ENCODE peak calls at places on chromosomes 13 and 19, in six cellular contexts. U is naive thymus-derived CD4-positive, alpha-beta T cell; I is uterus; V is ovary; H is heart right ventricle; P is SK-N-SH. Q is an unnamed sample. For H3K9me3, the result is how much of the 10 kb centered on the place peaks cover.

GRCh38 chr13:27851481-27851880 is 59.2 kb downstream of the GSX1 start:
- DNase-seq in U (no peak), I (no peak), V (no peak), H (no peak), P (no peak), Q (no peak)

GRCh38 chr13:102846261-102847015 is 606 bp downstream of the ERCC5 start:
- DNase-seq in U (no peak), I (peak), V (peak), H (peak), P (peak), Q (no peak)

GRCh38 chr13:63948045-63948444 is 2532.4 kb upstream of the PCDH20 start:
- DNase-seq in U (no peak), I (no peak), V (no peak), H (no peak), P (no peak), Q (no peak)

GRCh38 chr13:23655321-23655720 is 85.1 kb downstream of the TNFRSF19 start:
- DNase-seq in U (no peak), I (no peak), V (no peak), H (no peak), P (no peak), Q (no peak)

GRCh38 chr13:114339779-114340534 is 25.7 kb downstream of the CHAMP1 start:
- DNase-seq in U (no peak), I (no peak), V (no peak), H (no peak), P (peak), Q (no peak)

GRCh38 chr19:17847538-17848366 is at the start of gene JAK3:
- DNase-seq in U (peak), I (no peak), V (peak), H (peak), P (peak), Q (no peak)

GRCh38 chr13:98349731-98350305 is 172.7 kb upstream of the RNF113B start:
- DNase-seq in U (no peak), I (no peak), V (no peak), H (peak), P (peak), Q (peak)

GRCh38 chr19:1169921-1170885 is 3.9 kb downstream of the SBNO2 start:
- DNase-seq in U (no peak), I (peak), V (peak), H (no peak), P (peak), Q (no peak)

GRCh38 chr13:69619651-69620050 is 488.0 kb upstream of the ATXN8OS start:
- DNase-seq in U (no peak), I (no peak), V (no peak), H (no peak), P (no peak), Q (no peak)

GRCh38 chr19:16470541-16470910 is 1.2 kb downstream of the EPS15L1 start:
- DNase-seq in U (no peak), I (no peak), V (no peak), H (no peak), P (no peak), Q (no peak)

GRCh38 chr13:73877399-73877798 is 256.8 kb downstream of the KLF12 start:
- DNase-seq in U (no peak), I (no peak), V (no peak), H (no peak), P (no peak), Q (no peak)

GRCh38 chr19:1189419-1189818 is 15.4 kb upstream of the SBNO2 start:
- DNase-seq in U (no peak), I (no peak), V (no peak), H (no peak), P (no peak), Q (no peak)

GRCh38 chr19:56595548-56595899 is 422 bp downstream of the ZNF71 start:
- DNase-seq in U (no peak), I (no peak), V (no peak), H (no peak), P (no peak), Q (no peak)

GRCh38 chr19:18023596-18024212 is 15.7 kb downstream of the ARRDC2 start:
- DNase-seq in U (peak), I (peak), V (no peak), H (peak), P (no peak), Q (no peak)

GRCh38 chr13:101746513-101746912 is 294.0 kb downstream of the ITGBL1 start:
- DNase-seq in U (no peak), I (no peak), V (no peak), H (no peak), P (no peak), Q (no peak)

GRCh38 chr13:90455861-90456260 is 891.6 kb upstream of the MIR17HG start:
- DNase-seq in U (no peak), I (no peak), V (no peak), H (no peak), P (no peak), Q (peak)

GRCh38 chr13:44237276-44237767 is 136.3 kb upstream of the SERP2 start:
- DNase-seq in U (no peak), I (peak), V (peak), H (peak), P (peak), Q (no peak)

GRCh38 chr19:8573316-8573715 is 3.9 kb downstream of the MYO1F start:
- DNase-seq in U (no peak), I (no peak), V (no peak), H (no peak), P (no peak), Q (no peak)

GRCh38 chr19:47296036-47296435 is 13.6 kb upstream of the C5AR1 start:
- DNase-seq in U (peak), I (peak), V (peak), H (peak), P (peak), Q (peak)

GRCh38 chr19:45271709-45272108 is 20.6 kb downstream of the MARK4 start:
- DNase-seq in U (no peak), I (no peak), V (no peak), H (no peak), P (no peak), Q (no peak)

GRCh38 chr13:99315186-99315585 is 8.0 kb upstream of the GPR183 start:
- DNase-seq in U (no peak), I (no peak), V (no peak), H (no peak), P (no peak), Q (no peak)

GRCh38 chr19:29171525-29171924 is 41.4 kb downstream of the UQCRFS1 start:
- DNase-seq in U (no peak), I (no peak), V (no peak), H (no peak), P (no peak), Q (no peak)

GRCh38 chr19:29176981-29177754 is 35.8 kb downstream of the UQCRFS1 start:
- DNase-seq in U (no peak), I (no peak), V (no peak), H (no peak), P (no peak), Q (no peak)

GRCh38 chr19:29170554-29170953 is 42.4 kb downstream of the UQCRFS1 start:
- DNase-seq in U (no peak), I (no peak), V (no peak), H (no peak), P (no peak), Q (no peak)

GRCh38 chr19:29173896-29174295 is 39.1 kb downstream of the UQCRFS1 start:
- DNase-seq in U (no peak), I (no peak), V (no peak), H (no peak), P (no peak), Q (no peak)

GRCh38 chr19:29172302-29172701 is 40.6 kb downstream of the UQCRFS1 start:
- DNase-seq in U (no peak), I (no peak), V (no peak), H (no peak), P (no peak), Q (no peak)
- H3K9me3 ChIP-seq in U (under half), I (under half), V (under half), H (under half), P (under half), Q (under half)

DNA sequence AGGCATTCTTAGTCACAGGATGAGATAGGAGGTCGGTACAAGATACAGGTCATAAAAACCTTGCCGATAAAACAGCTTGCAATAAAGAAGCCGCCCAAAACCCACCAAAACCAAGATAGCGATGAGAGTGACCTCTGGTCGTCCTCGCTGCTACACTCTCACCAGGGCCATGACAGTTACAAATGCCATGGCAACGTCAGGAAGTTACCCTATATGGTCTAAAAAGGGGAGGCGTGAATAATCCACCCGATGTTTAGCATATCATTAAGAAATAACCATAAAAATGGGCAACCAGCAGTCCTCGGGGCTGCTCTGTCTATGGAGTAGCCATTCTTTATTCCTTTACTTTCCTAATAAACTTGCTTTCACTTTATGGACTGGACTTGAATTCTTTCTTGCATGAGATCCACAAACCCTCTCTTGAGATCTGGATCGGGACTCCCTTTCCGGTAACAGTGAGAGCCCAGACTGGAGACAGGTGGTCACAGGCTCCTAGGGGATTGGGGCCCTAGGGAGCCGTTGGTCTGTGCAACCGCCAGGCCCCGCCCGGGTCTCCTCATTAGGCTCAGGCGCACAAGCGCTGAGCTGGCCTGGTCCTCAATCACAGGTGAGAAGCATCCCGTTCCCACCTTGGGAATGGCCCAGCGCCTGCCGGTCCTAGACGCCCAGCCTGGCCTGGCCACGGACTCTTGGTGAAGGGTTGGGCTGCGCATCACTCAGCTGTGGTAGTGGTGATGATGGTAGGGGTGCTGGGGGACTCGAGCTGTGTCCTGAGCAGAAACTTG is 10.9 kb upstream of the ZNF544 start:
- DNase-seq in U (no peak), I (no peak), V (no peak), H (no peak), P (no peak), Q (no peak)
- H3K9me3 ChIP-seq in U (under half), I (half or more), V (half or more), H (under half), P (under half), Q (half or more)

DNA sequence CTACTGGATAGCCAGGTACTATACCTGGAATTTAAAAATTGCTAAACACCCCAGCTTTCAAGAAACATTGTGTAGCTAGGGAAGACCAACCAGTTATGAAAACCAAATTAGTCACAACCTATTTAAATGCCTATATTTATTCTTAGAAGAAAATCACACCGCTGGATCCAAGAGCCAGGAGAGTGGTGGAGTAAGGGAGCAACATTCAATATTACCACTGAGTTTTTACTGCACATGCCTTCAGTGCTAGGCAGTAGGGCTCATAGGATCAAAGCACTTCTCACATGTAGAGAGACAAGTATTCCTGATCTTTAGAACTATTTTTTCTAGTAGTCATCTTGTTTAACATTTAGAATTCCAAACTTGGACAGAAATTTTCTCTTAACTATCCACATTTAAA is 11.2 kb downstream of the ITM2B start:
- DNase-seq in U (no peak), I (no peak), V (no peak), H (no peak), P (no peak), Q (no peak)
- H3K9me3 ChIP-seq in U (under half), I (under half), V (under half), H (under half), P (under half), Q (under half)

GRCh38 chr19:11902228-11902627 is 14.6 kb downstream of the ZNF69 start:
- DNase-seq in U (no peak), I (no peak), V (no peak), H (no peak), P (no peak), Q (no peak)

GRCh38 chr19:11905928-11906327 is 18.3 kb downstream of the ZNF69 start:
- DNase-seq in U (no peak), I (no peak), V (no peak), H (no peak), P (no peak), Q (no peak)
- H3K9me3 ChIP-seq in U (under half), I (half or more), V (half or more), H (under half), P (under half), Q (under half)

DNA sequence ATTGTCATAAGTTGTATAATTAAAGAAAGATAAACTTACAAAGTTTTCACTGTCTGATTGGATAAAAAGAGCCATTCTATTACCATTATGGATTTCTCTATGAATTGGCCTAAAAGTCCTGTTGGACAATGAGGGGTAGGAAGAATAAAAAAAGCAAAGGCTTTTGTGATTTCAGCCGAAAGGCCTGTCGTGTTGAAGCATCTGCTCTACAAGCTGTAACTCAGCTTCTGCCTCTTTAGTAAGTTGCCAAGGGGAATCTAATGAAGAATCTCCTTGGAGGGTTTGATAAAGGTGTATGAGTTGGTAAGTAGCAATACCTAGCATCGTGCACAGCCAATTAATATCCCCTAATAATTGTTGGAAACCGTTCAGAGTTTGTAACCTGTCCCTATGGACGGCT is 25.2 kb upstream of the ERVV-1 start:
- DNase-seq in U (no peak), I (no peak), V (no peak), H (no peak), P (no peak), Q (no peak)
- H3K9me3 ChIP-seq in U (under half), I (under half), V (under half), H (under half), P (under half), Q (under half)

GRCh38 chr19:6956573-6956972 is 64.7 kb downstream of the MBD3L2B start:
- DNase-seq in U (no peak), I (no peak), V (no peak), H (no peak), P (no peak), Q (no peak)

GRCh38 chr19:6947745-6948144 is 60.4 kb downstream of the ADGRE1 start:
- DNase-seq in U (no peak), I (no peak), V (no peak), H (no peak), P (no peak), Q (no peak)

GRCh38 chr19:6948884-6949283 is 61.5 kb downstream of the ADGRE1 start:
- DNase-seq in U (no peak), I (no peak), V (no peak), H (no peak), P (no peak), Q (no peak)

GRCh38 chr19:6955082-6955481 is 66.1 kb downstream of the MBD3L2B start:
- DNase-seq in U (no peak), I (no peak), V (no peak), H (no peak), P (no peak), Q (no peak)

DNA sequence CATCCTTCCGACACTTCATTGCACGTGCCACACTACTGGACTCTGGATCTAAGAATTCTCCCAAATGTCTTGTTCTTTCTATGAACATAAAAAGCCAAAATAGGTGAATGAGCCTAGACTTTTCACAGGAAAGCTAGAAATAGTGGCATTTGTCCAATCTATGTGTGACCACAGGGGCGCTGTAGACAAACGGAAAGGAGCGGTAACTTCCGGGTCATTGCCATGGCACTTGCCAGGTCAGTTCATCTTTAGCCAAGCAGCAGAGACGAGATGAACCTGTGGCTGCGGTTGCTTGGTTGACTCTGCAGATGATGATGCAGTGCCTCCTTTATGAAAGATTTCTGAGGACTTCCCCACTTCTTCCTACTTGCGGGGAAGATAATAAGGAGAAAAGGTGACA is 65.6 kb downstream of the ADGRE1 start:
- DNase-seq in U (no peak), I (no peak), V (no peak), H (no peak), P (no peak), Q (no peak)
- H3K9me3 ChIP-seq in U (under half), I (under half), V (under half), H (under half), P (under half), Q (under half)

GRCh38 chr19:41492843-41493242 is 49.9 kb downstream of the ERICH4 start:
- DNase-seq in U (no peak), I (no peak), V (no peak), H (no peak), P (no peak), Q (no peak)
- H3K9me3 ChIP-seq in U (under half), I (under half), V (under half), H (under half), P (under half), Q (under half)

GRCh38 chr19:20662421-20663105 is 1.2 kb upstream of the ZNF626 start:
- DNase-seq in U (no peak), I (no peak), V (peak), H (no peak), P (peak), Q (no peak)

GRCh38 chr19:20667281-20667680 is 5.9 kb upstream of the ZNF626 start:
- DNase-seq in U (no peak), I (no peak), V (no peak), H (no peak), P (no peak), Q (no peak)

GRCh38 chr19:20660473-20660872 is 898 bp downstream of the ZNF626 start:
- DNase-seq in U (no peak), I (no peak), V (peak), H (no peak), P (peak), Q (no peak)

GRCh38 chr19:20664917-20665781 is 3.8 kb upstream of the ZNF626 start:
- DNase-seq in U (no peak), I (no peak), V (peak), H (peak), P (no peak), Q (no peak)

GRCh38 chr19:20661150-20661819 is at the start of gene ZNF626:
- DNase-seq in U (peak), I (peak), V (peak), H (peak), P (peak), Q (no peak)
- H3K9me3 ChIP-seq in U (under half), I (under half), V (under half), H (under half), P (under half), Q (under half)

GRCh38 chr19:33418871-33419762 is 45.6 kb downstream of the CEBPG start:
- DNase-seq in U (no peak), I (no peak), V (no peak), H (no peak), P (no peak), Q (no peak)

GRCh38 chr19:33418461-33418860 is 45.0 kb downstream of the CEBPG start:
- DNase-seq in U (no peak), I (no peak), V (no peak), H (no peak), P (no peak), Q (no peak)

GRCh38 chr19:33421368-33421767 is 47.9 kb downstream of the CEBPG start:
- DNase-seq in U (no peak), I (no peak), V (no peak), H (no peak), P (no peak), Q (no peak)

GRCh38 chr19:33420821-33421220 is 47.3 kb downstream of the CEBPG start:
- DNase-seq in U (no peak), I (no peak), V (no peak), H (no peak), P (no peak), Q (no peak)

DNA sequence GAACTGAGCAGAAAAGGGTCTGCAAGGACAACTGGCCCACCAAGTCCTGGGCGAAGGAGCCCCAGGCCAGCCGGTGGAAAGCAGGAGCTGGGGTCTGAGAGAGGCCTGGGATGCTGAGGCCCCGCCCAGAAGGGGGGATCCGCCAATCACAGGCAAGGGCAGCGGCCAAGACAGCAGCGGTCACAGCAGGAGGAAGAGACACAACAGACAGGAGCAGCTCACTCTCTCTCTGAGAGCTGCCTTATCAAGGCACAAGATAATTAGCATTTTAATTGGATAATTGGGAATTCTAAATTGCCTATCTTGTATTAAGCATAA is 46.2 kb downstream of the CEBPG start:
- DNase-seq in U (no peak), I (no peak), V (no peak), H (no peak), P (peak), Q (no peak)
- H3K9me3 ChIP-seq in U (under half), I (under half), V (under half), H (under half), P (under half), Q (under half)

GRCh38 chr19:37563518-37563917 is 31.1 kb downstream of the ZNF571 start:
- DNase-seq in U (no peak), I (no peak), V (no peak), H (no peak), P (no peak), Q (no peak)
- H3K9me3 ChIP-seq in U (under half), I (under half), V (half or more), H (under half), P (half or more), Q (half or more)

Q was measured in Caco-2.